ENCODE peak calls at places on chromosomes 1 and 21, in four cellular contexts. J, H, L and Y are unnamed samples.

GRCh38 chr1:174800221-174800791 is 199.4 kb upstream of the CACYBP start:
- DNase-seq in H (no peak), J (no peak), L (no peak), Y (no peak)

GRCh38 chr1:1606232-1606631 is 6.3 kb upstream of the FNDC10 start:
- DNase-seq in L (no peak), H (no peak), J (no peak), Y (no peak)

GRCh38 chr1:106925750-106926149 is 130.7 kb upstream of the PRMT6 start:
- DNase-seq in H (no peak), L (no peak), J (no peak), Y (no peak)

GRCh38 chr1:44326066-44326701 is 28.9 kb downstream of the ERI3 start:
- DNase-seq in J (no peak), H (no peak), L (no peak), Y (no peak)

GRCh38 chr1:155195201-155196102 is 12.2 kb downstream of the THBS3 start:
- DNase-seq in J (peak), H (no peak), L (no peak), Y (no peak)

GRCh38 chr1:231603598-231604275 is 22.9 kb upstream of the DISC1 start:
- DNase-seq in J (no peak), L (no peak), H (no peak), Y (no peak)

GRCh38 chr1:61782771-61783170 is 40.5 kb downstream of the PATJ start:
- DNase-seq in J (no peak), H (no peak), L (no peak), Y (no peak)

GRCh38 chr1:181262069-181262468 is 173.6 kb downstream of the IER5 start:
- DNase-seq in L (no peak), J (no peak), H (no peak), Y (no peak)

GRCh38 chr1:226946841-226947240 is 6.7 kb downstream of the COQ8A start:
- DNase-seq in L (no peak), J (no peak), H (peak), Y (no peak)

GRCh38 chr1:108646661-108647269 is 14.1 kb downstream of the HENMT1 start:
- DNase-seq in J (peak), H (peak), L (no peak), Y (peak)

GRCh38 chr1:66924756-66925557 is at the start of the genes DNAI4 and MIER1:
- DNase-seq in L (peak), J (peak), H (peak), Y (peak)

GRCh38 chr1:21335750-21336168 is 45.5 kb upstream of the ECE1 start:
- DNase-seq in J (peak), L (no peak), H (no peak), Y (no peak)

GRCh38 chr1:151472852-151473731 is 13.8 kb upstream of the POGZ start:
- DNase-seq in J (peak), L (no peak), H (peak), Y (no peak)

GRCh38 chr1:23590058-23590783 is 30.9 kb upstream of the ID3 start:
- DNase-seq in J (no peak), L (no peak), H (no peak), Y (no peak)

GRCh38 chr1:218298398-218298797 is 13.3 kb downstream of the RRP15 start:
- DNase-seq in J (no peak), H (no peak), L (no peak), Y (no peak)

GRCh38 chr1:218301217-218301616 is 16.1 kb downstream of the RRP15 start:
- DNase-seq in L (no peak), J (no peak), H (no peak), Y (no peak)

GRCh38 chr1:218302155-218302554 is 17.1 kb downstream of the RRP15 start:
- DNase-seq in H (no peak), L (no peak), J (no peak), Y (no peak)

GRCh38 chr1:218297867-218298266 is 12.8 kb downstream of the RRP15 start:
- DNase-seq in L (no peak), H (no peak), J (no peak), Y (no peak)

DNA sequence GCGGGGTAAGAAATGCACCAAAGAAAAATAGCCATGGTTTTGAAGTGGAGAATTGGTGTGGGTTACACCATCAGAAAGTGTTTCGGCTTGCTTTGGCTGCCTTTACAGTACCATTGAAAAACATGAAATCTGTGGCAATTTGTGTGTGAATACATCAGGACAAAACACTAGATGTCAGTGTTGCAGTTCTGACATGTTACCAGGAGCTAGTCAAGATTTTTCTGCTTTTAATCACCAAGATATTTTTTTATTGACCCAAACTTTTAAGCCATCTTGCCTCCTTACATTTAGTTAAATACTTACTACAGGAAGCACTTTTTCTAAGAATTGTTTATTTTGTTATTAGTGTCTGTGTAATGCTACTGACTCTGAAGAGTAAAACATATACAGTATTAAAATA is 14.3 kb downstream of the RRP15 start:
- DNase-seq in L (no peak), J (no peak), H (peak), Y (peak)
- TF ChIP-seq CTCF in L (no peak), J (no peak), H (peak), Y (peak)

GRCh38 chr21:38505654-38506523 is 7.6 kb upstream of the ERG start:
- DNase-seq in L (no peak), H (peak), J (no peak), Y (peak)
- TF ChIP-seq CTCF in L (peak), H (peak), J (peak), Y (peak)

GRCh38 chr1:85111709-85112108 is 63.4 kb upstream of the MCOLN3 start:
- DNase-seq in J (no peak), L (no peak), H (no peak), Y (no peak)

DNA sequence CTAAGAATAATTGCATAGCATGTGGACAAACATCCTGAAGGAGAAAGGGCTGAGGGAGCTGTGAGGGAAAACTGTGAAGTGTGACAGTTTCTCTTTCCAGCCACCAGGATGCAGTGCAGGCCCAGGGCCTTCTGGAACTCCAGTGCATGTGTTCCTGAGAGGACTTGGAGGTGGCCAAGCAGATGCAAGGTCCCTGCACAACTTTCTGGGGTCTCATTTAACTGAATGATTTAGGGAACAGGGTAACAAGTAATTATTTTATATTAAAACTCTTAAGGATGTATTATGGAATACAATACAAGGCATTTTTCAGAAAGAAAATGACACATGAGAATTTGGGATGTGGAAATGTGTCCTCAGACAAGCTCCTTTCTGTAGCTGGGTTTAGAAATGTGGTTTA is 61.2 kb upstream of the MCOLN3 start:
- DNase-seq in L (peak), H (peak), J (no peak), Y (peak)
- TF ChIP-seq CTCF in L (peak), H (peak), J (peak), Y (peak)

GRCh38 chr1:26853600-26853999 is 9.3 kb upstream of the SFN start:
- DNase-seq in J (no peak), L (no peak), H (no peak), Y (no peak)

GRCh38 chr1:26852701-26853100 is 10.2 kb upstream of the SFN start:
- DNase-seq in J (no peak), H (no peak), L (no peak), Y (no peak)

GRCh38 chr1:26853156-26853555 is 9.8 kb upstream of the SFN start:
- DNase-seq in H (peak), L (peak), J (peak), Y (peak)

GRCh38 chr1:26848947-26849774 is 13.8 kb upstream of the SFN start:
- DNase-seq in L (no peak), H (peak), J (peak), Y (peak)

DNA sequence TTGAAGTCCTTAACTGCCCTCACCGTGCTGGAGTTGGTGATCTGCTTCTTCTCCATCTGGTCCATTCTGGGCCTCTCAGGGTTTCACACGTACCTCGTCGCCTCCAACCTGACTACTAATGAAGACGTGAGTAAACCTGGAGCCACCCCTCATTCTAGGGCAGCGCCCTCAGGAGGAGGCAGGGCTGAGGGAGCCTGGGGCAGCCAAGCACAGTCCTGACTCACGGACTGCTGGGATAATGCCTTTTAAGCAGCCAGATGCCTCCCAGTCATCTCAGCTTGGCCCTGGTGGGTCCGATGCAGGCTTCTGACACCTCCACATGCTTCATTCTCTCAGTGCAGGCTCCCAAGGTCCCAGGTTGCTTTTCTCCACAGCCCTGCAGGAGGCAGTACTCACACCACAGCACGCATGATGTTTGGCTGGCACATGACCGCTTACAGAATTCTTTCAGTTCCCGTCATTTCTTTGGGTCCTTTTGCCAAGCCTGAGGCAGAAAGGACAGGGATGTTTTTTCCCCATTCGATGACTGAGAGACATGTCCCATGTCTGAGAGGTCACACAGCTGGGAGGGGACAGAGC is 11.8 kb upstream of the SFN start:
- DNase-seq in H (no peak), L (no peak), J (no peak), Y (no peak)
- TF ChIP-seq CTCF in H (no peak), L (no peak), J (no peak), Y (no peak)

GRCh38 chr1:200302192-200302892 is 107.5 kb downstream of the ZNF281 start:
- DNase-seq in H (no peak), J (peak), L (no peak), Y (no peak)
- TF ChIP-seq CTCF in H (no peak), J (no peak), L (no peak), Y (no peak)

DNA sequence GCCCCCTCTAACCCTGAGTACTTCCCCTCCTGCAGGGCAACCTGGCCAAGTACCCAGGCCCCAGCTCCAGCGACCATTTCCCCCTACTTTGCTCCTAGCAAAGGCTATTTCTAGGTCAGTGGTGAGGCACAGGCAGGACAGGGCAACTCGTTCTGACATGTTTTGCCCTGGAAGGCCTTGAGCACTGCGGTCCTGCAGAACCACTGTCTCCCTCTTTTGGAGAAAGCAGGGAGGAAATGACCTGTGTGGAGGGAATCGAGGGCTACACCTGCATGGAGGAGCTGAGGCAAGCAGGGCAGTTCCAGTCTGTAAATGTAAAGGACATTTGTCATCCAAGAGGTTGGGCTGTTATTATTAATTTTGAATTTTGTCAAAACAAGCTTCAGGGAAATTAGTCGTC is 99.1 kb downstream of the PPIAL4G start:
- DNase-seq in L (no peak), H (no peak), J (no peak), Y (no peak)
- TF ChIP-seq CTCF in L (no peak), H (no peak), J (no peak), Y (no peak)

GRCh38 chr1:48076017-48076416 is 78.8 kb upstream of the TRABD2B start:
- DNase-seq in H (no peak), L (no peak), J (no peak), Y (no peak)
- TF ChIP-seq CTCF in H (no peak), L (no peak), J (no peak), Y (no peak)

GRCh38 chr1:8431028-8431427 is 113.1 kb downstream of the SLC45A1 start:
- DNase-seq in L (no peak), H (no peak), J (no peak), Y (no peak)
- TF ChIP-seq CTCF in L (no peak), H (no peak), J (no peak), Y (no peak)